ENCODE peak calls at places on chromosomes 7 and 10, in four cellular contexts. Q, E, L and X are unnamed samples.
A peak's percentile ranks its signal among the peaks of the same experiment; 100 is the strongest.

GRCh38 chr7:32108651-32109050 is 38.4 kb upstream of the PDE1C start:
- DNase-seq in Q (no peak), E (no peak), L (no peak), X (no peak)

GRCh38 chr7:1899951-1900762 is 230.1 kb downstream of the ELFN1 start:
- DNase-seq in Q (no peak), E (no peak), L (no peak), X (no peak)

GRCh38 chr7:70520604-70521003 is 611.3 kb upstream of the GALNT17 start:
- DNase-seq in Q (no peak), E (no peak), L (no peak), X (peak; percentile 52)

GRCh38 chr7:90192876-90193765 is 18.4 kb upstream of the STEAP2 start:
- DNase-seq in Q (no peak), E (no peak), L (no peak), X (no peak)

GRCh38 chr7:41219276-41219675 is 483.6 kb downstream of the INHBA start:
- DNase-seq in Q (no peak), E (no peak), L (no peak), X (no peak)

GRCh38 chr7:101664390-101664789 is 35.3 kb upstream of the MYL10 start:
- DNase-seq in Q (peak; percentile 84), E (no peak), L (no peak), X (no peak)

GRCh38 chr7:123754295-123754871 is 5.6 kb upstream of the WASL start:
- DNase-seq in Q (no peak), E (no peak), L (no peak), X (no peak)

GRCh38 chr10:21060626-21061025 is 163.5 kb upstream of the NEBL start:
- DNase-seq in Q (no peak), E (no peak), L (no peak), X (no peak)

GRCh38 chr10:95485445-95485844 is 75.7 kb downstream of the SORBS1 start:
- DNase-seq in Q (no peak), E (peak; percentile 14), L (no peak), X (peak; percentile 24)

GRCh38 chr10:14658331-14659122 is 116.2 kb downstream of the FAM107B start:
- DNase-seq in Q (no peak), E (no peak), L (peak; percentile 64), X (no peak)

GRCh38 chr10:14656052-14656451 is 118.6 kb downstream of the FAM107B start:
- DNase-seq in Q (no peak), E (no peak), L (no peak), X (no peak)

GRCh38 chr10:14661818-14662217 is 112.9 kb downstream of the FAM107B start:
- DNase-seq in Q (no peak), E (no peak), L (no peak), X (no peak)

GRCh38 chr10:14660872-14661271 is 113.8 kb downstream of the FAM107B start:
- DNase-seq in Q (no peak), E (no peak), L (no peak), X (no peak)

DNA sequence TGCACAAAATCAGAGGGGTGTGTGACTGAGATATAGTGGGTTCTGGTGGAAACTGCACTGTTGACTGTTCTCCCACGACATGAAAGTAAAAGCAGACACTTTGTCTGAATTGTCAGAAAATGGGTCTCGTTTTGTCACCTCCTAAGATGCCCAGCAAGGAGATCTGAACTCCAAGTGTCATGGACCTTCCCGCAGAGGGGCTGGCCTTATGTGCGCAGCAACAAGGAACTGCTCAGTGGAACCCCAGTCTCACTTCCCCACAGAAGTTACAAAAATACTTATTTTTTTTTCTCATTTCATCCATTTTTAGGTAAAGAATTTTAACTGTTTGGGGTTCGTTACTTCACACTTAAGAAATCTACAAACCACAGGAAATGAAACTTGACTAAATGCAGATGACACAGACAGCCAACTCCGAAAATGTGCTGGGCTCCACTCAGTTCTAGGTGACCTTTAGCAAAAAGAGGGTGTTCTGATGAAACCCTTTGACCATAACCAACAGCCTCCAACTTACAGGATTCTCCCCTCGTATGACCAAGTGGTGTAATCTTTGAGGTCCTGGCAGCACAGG is 115.0 kb downstream of the FAM107B start:
- DNase-seq in Q (no peak), E (no peak), L (peak; percentile 88), X (no peak)
- TF ChIP-seq CREM in Q (no peak), E (no peak), L (peak; percentile 91), X (no peak)

GRCh38 chr10:133358162-133358919 is 522 bp upstream of the FUOM start:
- DNase-seq in Q (no peak), E (no peak), L (no peak), X (no peak)

GRCh38 chr10:133359972-133360610 is 2.3 kb upstream of the FUOM start:
- DNase-seq in Q (no peak), E (no peak), L (no peak), X (peak; percentile 42)

GRCh38 chr10:133357293-133358151 is at the start of gene FUOM:
- DNase-seq in Q (peak; percentile 82), E (peak; percentile 88), L (no peak), X (peak; percentile 79)

GRCh38 chr10:133359554-133359971 is 1.7 kb upstream of the FUOM start:
- DNase-seq in Q (no peak), E (no peak), L (no peak), X (peak; percentile 76)

DNA sequence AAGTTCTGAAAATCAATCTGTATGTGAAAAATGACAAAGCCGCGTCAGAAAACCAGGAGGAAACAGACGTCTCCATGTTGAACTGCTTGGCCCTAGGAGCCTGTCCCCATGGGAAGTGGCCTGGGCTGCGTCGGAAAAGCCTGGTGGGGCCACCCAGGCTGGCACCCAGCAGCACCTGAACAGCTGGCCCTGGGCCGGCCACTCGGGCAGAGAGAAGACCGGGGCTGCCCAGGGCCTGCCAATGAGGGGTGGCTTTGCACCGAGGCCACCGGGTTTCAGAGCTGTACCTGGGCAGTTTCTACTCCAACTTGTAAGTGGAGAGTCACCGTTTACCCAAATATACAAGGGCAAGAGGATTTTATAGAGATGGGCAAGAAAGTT is 1.1 kb upstream of the FUOM start:
- DNase-seq in Q (no peak), E (no peak), L (no peak), X (no peak)
- TF ChIP-seq CREM in Q (no peak), E (no peak), L (no peak), X (no peak)

GRCh38 chr7:111082351-111082750 is 8.6 kb upstream of the LRRN3 start:
- DNase-seq in Q (no peak), E (no peak), L (no peak), X (no peak)

GRCh38 chr7:111081553-111081952 is 9.4 kb upstream of the LRRN3 start:
- DNase-seq in Q (no peak), E (no peak), L (no peak), X (no peak)

GRCh38 chr7:111080495-111081105 is 10.3 kb upstream of the LRRN3 start:
- DNase-seq in Q (no peak), E (no peak), L (no peak), X (no peak)

GRCh38 chr7:111085356-111085755 is 5.6 kb upstream of the LRRN3 start:
- DNase-seq in Q (no peak), E (no peak), L (no peak), X (no peak)

GRCh38 chr7:111083423-111083822 is 7.5 kb upstream of the LRRN3 start:
- DNase-seq in Q (no peak), E (no peak), L (peak; percentile 88), X (no peak)
- TF ChIP-seq CREM in Q (no peak), E (no peak), L (peak; percentile 91), X (no peak)

GRCh38 chr7:97128736-97129135 is 11.2 kb downstream of the SDHAF3 start:
- DNase-seq in Q (no peak), E (no peak), L (no peak), X (no peak)

GRCh38 chr7:97126483-97127171 is 9.1 kb downstream of the SDHAF3 start:
- DNase-seq in Q (peak; percentile 65), E (peak; percentile 55), L (no peak), X (no peak)

GRCh38 chr7:97133166-97133565 is 15.7 kb downstream of the SDHAF3 start:
- DNase-seq in Q (no peak), E (no peak), L (no peak), X (no peak)

GRCh38 chr7:97130417-97131139 is 13.1 kb downstream of the SDHAF3 start:
- DNase-seq in Q (no peak), E (peak; percentile 44), L (no peak), X (no peak)
- TF ChIP-seq CREM in Q (no peak), E (no peak), L (no peak), X (no peak)

GRCh38 chr7:18694911-18695310 is 199.4 kb downstream of the HDAC9 start:
- DNase-seq in Q (no peak), E (no peak), L (no peak), X (no peak)

GRCh38 chr7:18694484-18694883 is 198.9 kb downstream of the HDAC9 start:
- DNase-seq in Q (no peak), E (no peak), L (no peak), X (no peak)

GRCh38 chr7:18689535-18689934 is 194.0 kb downstream of the HDAC9 start:
- DNase-seq in Q (no peak), E (no peak), L (no peak), X (no peak)

GRCh38 chr7:18693401-18693800 is 197.9 kb downstream of the HDAC9 start:
- DNase-seq in Q (no peak), E (no peak), L (no peak), X (no peak)

GRCh38 chr7:18693826-18694225 is 198.3 kb downstream of the HDAC9 start:
- DNase-seq in Q (no peak), E (no peak), L (no peak), X (no peak)
- TF ChIP-seq CREM in Q (no peak), E (no peak), L (no peak), X (no peak)

GRCh38 chr7:107206136-107206535 is 37.3 kb downstream of the HBP1 start:
- DNase-seq in Q (no peak), E (no peak), L (no peak), X (no peak)

GRCh38 chr7:107203607-107204006 is 34.8 kb downstream of the HBP1 start:
- DNase-seq in Q (no peak), E (no peak), L (no peak), X (no peak)

GRCh38 chr7:107206706-107207105 is 37.9 kb downstream of the HBP1 start:
- DNase-seq in Q (no peak), E (no peak), L (no peak), X (no peak)

GRCh38 chr7:107196834-107197610 is 28.2 kb downstream of the HBP1 start:
- DNase-seq in Q (no peak), E (no peak), L (no peak), X (no peak)

DNA sequence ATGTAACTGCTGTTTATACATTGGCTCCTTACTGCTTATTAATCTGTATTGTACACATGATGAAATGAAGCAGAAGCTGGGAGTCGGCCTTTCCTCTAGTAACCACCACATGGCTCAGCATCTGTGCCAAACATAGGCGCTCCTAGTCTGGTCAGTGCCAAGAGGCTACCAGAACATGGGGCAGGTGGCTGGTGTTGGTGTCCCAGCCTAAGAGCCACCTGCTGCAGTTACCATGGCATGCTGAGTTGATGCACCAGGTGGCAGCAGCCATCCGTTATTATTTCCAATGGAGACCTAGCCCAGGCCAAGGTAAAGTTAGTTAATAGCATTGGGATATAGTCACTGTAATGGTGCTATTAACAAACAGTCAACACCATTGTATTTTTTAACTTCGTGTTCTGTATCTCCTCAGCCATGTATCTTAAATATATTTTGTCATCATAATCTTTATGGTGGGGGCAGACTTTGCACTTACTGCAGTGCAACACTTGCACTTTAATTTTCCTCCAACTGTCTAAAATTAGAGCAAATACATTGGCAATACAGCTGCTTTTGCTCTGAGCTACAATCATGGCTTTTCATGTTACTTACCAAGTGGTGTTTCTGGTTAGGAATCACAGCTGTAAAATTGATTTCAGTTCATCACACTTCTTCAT is 33.1 kb downstream of the HBP1 start:
- DNase-seq in Q (peak; percentile 57), E (peak; percentile 59), L (no peak), X (peak; percentile 27)
- TF ChIP-seq CREM in Q (no peak), E (no peak), L (no peak), X (no peak)